ENCODE peak calls at places on chromosomes 12 and 14, in five cellular contexts. D, J, X, N and T are unnamed samples.

GRCh38 chr14:45135181-45135580 is 549 bp upstream of the FANCM start:
- DNase-seq in X (peak; percentile 11), D (no peak), N (no peak), J (no peak), T (no peak)

GRCh38 chr14:103023881-103024473 is 33.4 kb downstream of the CDC42BPB start:
- DNase-seq in D (no peak), N (no peak), J (no peak), X (no peak), T (no peak)

GRCh38 chr14:90717916-90718315 is 98.3 kb downstream of the TTC7B start:
- DNase-seq in D (no peak), X (no peak), J (no peak), N (no peak), T (no peak)

GRCh38 chr14:39138450-39138849 is 24.3 kb downstream of the GEMIN2 start:
- DNase-seq in X (no peak), J (no peak), D (no peak), N (no peak), T (no peak)

GRCh38 chr12:26389303-26389702 is 193.9 kb downstream of the SSPN start:
- DNase-seq in J (no peak), D (no peak), X (no peak), N (no peak), T (no peak)

GRCh38 chr12:120356567-120357030 is 12.4 kb downstream of the MSI1 start:
- DNase-seq in X (peak; percentile 83), N (no peak), D (peak; percentile 65), J (peak; percentile 50), T (peak; percentile 96)

GRCh38 chr12:52215587-52216031 is 17.4 kb upstream of the KRT7 start:
- DNase-seq in X (no peak), N (no peak), D (no peak), J (no peak), T (no peak)

GRCh38 chr14:97021571-97022171 is 224.5 kb downstream of the VRK1 start:
- DNase-seq in D (no peak), X (peak; percentile 31), N (no peak), J (no peak), T (peak; percentile 15)

GRCh38 chr14:64232944-64233343 is 61.2 kb downstream of the ESR2 start:
- DNase-seq in J (no peak), X (no peak), D (no peak), N (no peak), T (no peak)

GRCh38 chr12:67811437-67812361 is 163.2 kb downstream of the DYRK2 start:
- DNase-seq in N (no peak), X (no peak), J (no peak), D (no peak), T (no peak)

GRCh38 chr12:107477018-107477417 is 208.6 kb upstream of the PWP1 start:
- DNase-seq in X (no peak), N (no peak), D (no peak), J (no peak), T (no peak)

GRCh38 chr14:20247651-20248246 is 8.7 kb downstream of the OR11H4 start:
- DNase-seq in N (no peak), X (peak; percentile 65), J (no peak), D (no peak), T (peak; percentile 15)

GRCh38 chr12:53048780-53049401 is 974 bp upstream of the TNS2 start:
- DNase-seq in J (no peak), X (peak; percentile 84), N (no peak), D (no peak), T (peak; percentile 49)

GRCh38 chr12:47763481-47764344 is 5.0 kb upstream of the RAPGEF3 start:
- DNase-seq in X (peak; percentile 45), N (no peak), J (no peak), D (no peak), T (no peak)

GRCh38 chr12:93750056-93750455 is 72.9 kb downstream of the CRADD start:
- DNase-seq in J (no peak), X (no peak), N (no peak), D (no peak), T (no peak)

GRCh38 chr12:117142094-117142493 is 42.9 kb upstream of the TESC start:
- DNase-seq in X (no peak), N (no peak), D (no peak), J (no peak), T (no peak)

GRCh38 chr12:126617312-126617711 is 1552.1 kb downstream of the AACS start:
- DNase-seq in J (no peak), N (no peak), D (no peak), X (peak; percentile 49), T (no peak)

GRCh38 chr14:80475074-80475473 is 263.8 kb upstream of the DIO2 start:
- DNase-seq in J (no peak), X (no peak), D (no peak), N (no peak), T (no peak)

GRCh38 chr14:61652526-61653262 is 42.6 kb upstream of the HIF1A start:
- DNase-seq in N (no peak), X (peak; percentile 18), J (no peak), D (no peak), T (no peak)

GRCh38 chr14:89299587-89299986 is 117.4 kb downstream of the FOXN3 start:
- DNase-seq in N (no peak), J (no peak), X (no peak), D (no peak), T (no peak)

GRCh38 chr12:59111873-59112272 is 191.6 kb upstream of the LRIG3 start:
- DNase-seq in J (no peak), D (no peak), X (no peak), N (no peak), T (no peak)

GRCh38 chr12:132551271-132552120 is 58.9 kb downstream of the LRCOL1 start:
- DNase-seq in X (no peak), N (no peak), D (no peak), J (no peak), T (no peak)

GRCh38 chr12:69658203-69658602 is 40.9 kb downstream of the BEST3 start:
- DNase-seq in X (no peak), N (no peak), J (no peak), D (no peak), T (no peak)

GRCh38 chr12:106758349-106758951 is 16.0 kb upstream of the RIC8B start:
- DNase-seq in D (no peak), X (no peak), N (no peak), J (no peak), T (no peak)

GRCh38 chr14:74204481-74204880 is 34.8 kb upstream of the VSX2 start:
- DNase-seq in N (no peak), D (no peak), J (no peak), X (no peak), T (no peak)

GRCh38 chr12:120013659-120014380 is 24.8 kb downstream of the BICDL1 start:
- DNase-seq in J (no peak), N (no peak), D (no peak), X (no peak), T (no peak)

GRCh38 chr12:38159092-38159551 is 157.5 kb upstream of the ALG10B start:
- DNase-seq in J (no peak), N (no peak), D (no peak), X (no peak), T (no peak)

GRCh38 chr14:100557658-100558057 is 29.6 kb downstream of the BEGAIN start:
- DNase-seq in J (no peak), X (no peak), N (no peak), D (no peak), T (no peak)

GRCh38 chr14:73753043-73753886 is 39.1 kb upstream of the PNMA1 start:
- DNase-seq in J (no peak), D (no peak), X (no peak), N (no peak), T (no peak)

GRCh38 chr14:34872822-34873590 is 2.2 kb downstream of the BAZ1A start:
- DNase-seq in N (peak; percentile 47), D (peak; percentile 33), X (peak; percentile 45), J (peak; percentile 45), T (no peak)

GRCh38 chr12:67981236-67982164 is 7.7 kb upstream of the IFNG-AS1 start:
- DNase-seq in D (no peak), X (no peak), N (no peak), J (no peak), T (no peak)

GRCh38 chr14:92143962-92144361 is 22.2 kb downstream of the CPSF2 start:
- DNase-seq in D (no peak), X (no peak), J (no peak), N (no peak), T (no peak)

GRCh38 chr12:94039199-94039840 is 109.1 kb upstream of the PLXNC1 start:
- DNase-seq in X (no peak), N (no peak), J (no peak), D (no peak), T (no peak)

GRCh38 chr14:59707778-59708635 is 131.4 kb upstream of the CCDC175 start:
- DNase-seq in X (peak; percentile 38), D (no peak), J (no peak), N (no peak), T (no peak)